ENCODE peak calls at places on chromosome 7, in four cellular contexts. J is iPS DF 6.9, S is neural progenitor cell, W is tibial nerve. Y is an unnamed sample. For H3K4me1, the result is how much of the 10 kb centered on the place peaks cover.

GRCh38 chr7:66202380-66202779 is 2.8 kb upstream of the TPST1 start:
- DNase-seq in J (no peak), S (no peak), W (no peak), Y (no peak)

GRCh38 chr7:36473454-36474282 is 84.0 kb downstream of the ANLN start:
- DNase-seq in J (no peak), S (peak), W (no peak), Y (no peak)

GRCh38 chr7:50696810-50697582 is 85.7 kb downstream of the GRB10 start:
- DNase-seq in J (no peak), S (peak), W (no peak), Y (no peak)

GRCh38 chr7:136957391-136957790 is 88.9 kb downstream of the CHRM2 start:
- DNase-seq in J (no peak), S (no peak), W (no peak), Y (no peak)

GRCh38 chr7:122468050-122468449 is 163.5 kb upstream of the FEZF1 start:
- DNase-seq in J (no peak), S (no peak), W (no peak), Y (no peak)

GRCh38 chr7:6409091-6409490 is 38.7 kb downstream of the DAGLB start:
- DNase-seq in J (no peak), S (no peak), W (no peak), Y (no peak)

GRCh38 chr7:86123476-86123875 is 520.2 kb upstream of the GRM3 start:
- DNase-seq in J (no peak), S (no peak), W (no peak), Y (no peak)

GRCh38 chr7:80721880-80722595 is 83.6 kb downstream of the CD36 start:
- DNase-seq in J (no peak), S (peak), W (no peak), Y (no peak)

GRCh38 chr7:23759556-23760391 is 49.8 kb downstream of the STK31 start:
- DNase-seq in J (no peak), S (no peak), W (no peak), Y (no peak)

GRCh38 chr7:45203947-45204445 is 46.4 kb downstream of the RAMP3 start:
- DNase-seq in J (no peak), S (no peak), W (no peak), Y (no peak)

GRCh38 chr7:17506601-17507000 is 208.1 kb downstream of the AHR start:
- DNase-seq in J (no peak), S (no peak), W (no peak), Y (no peak)

GRCh38 chr7:39644170-39644569 is 20.8 kb downstream of the RALA start:
- DNase-seq in J (no peak), S (no peak), W (no peak), Y (no peak)

GRCh38 chr7:94394399-94395140 is at the start of gene COL1A2:
- DNase-seq in J (no peak), S (peak), W (peak), Y (peak)

GRCh38 chr7:27124979-27125689 is 5.4 kb downstream of the HOXA4 start:
- DNase-seq in J (no peak), S (no peak), W (no peak), Y (no peak)

GRCh38 chr7:130910949-130911944 is 177.2 kb upstream of the KLF14 start:
- DNase-seq in J (peak), S (no peak), W (no peak), Y (no peak)

GRCh38 chr7:115133248-115133647 is 211.4 kb downstream of the MDFIC start:
- DNase-seq in J (no peak), S (no peak), W (no peak), Y (no peak)

GRCh38 chr7:57367171-57367570 is 82.8 kb upstream of the ZNF716 start:
- DNase-seq in J (no peak), S (no peak), W (no peak), Y (no peak)

GRCh38 chr7:95929710-95930295 is 157.4 kb downstream of the DYNC1I1 start:
- DNase-seq in J (no peak), S (no peak), W (no peak), Y (no peak)

GRCh38 chr7:83655951-83656556 is 7.1 kb upstream of the SEMA3E start:
- DNase-seq in J (no peak), S (peak), W (peak), Y (no peak)

GRCh38 chr7:30852360-30852709 is 59.3 kb upstream of the AQP1 start:
- DNase-seq in J (no peak), S (peak), W (no peak), Y (no peak)
- H3K4me1 ChIP-seq in J (under half), S (under half), W (under half), Y (under half)

GRCh38 chr7:129855234-129855673 is 97.5 kb downstream of the UBE2H start:
- DNase-seq in J (no peak), S (no peak), W (no peak), Y (no peak)
- H3K4me1 ChIP-seq in J (under half), S (under half), W (under half), Y (under half)

GRCh38 chr7:18573410-18574234 is 78.1 kb downstream of the HDAC9 start:
- DNase-seq in J (no peak), S (no peak), W (no peak), Y (no peak)

GRCh38 chr7:18574235-18574540 is 78.6 kb downstream of the HDAC9 start:
- DNase-seq in J (no peak), S (no peak), W (no peak), Y (no peak)

GRCh38 chr7:18570890-18571478 is 75.4 kb downstream of the HDAC9 start:
- DNase-seq in J (no peak), S (peak), W (no peak), Y (no peak)

GRCh38 chr7:18574676-18575075 is 79.1 kb downstream of the HDAC9 start:
- DNase-seq in J (no peak), S (no peak), W (no peak), Y (no peak)

DNA sequence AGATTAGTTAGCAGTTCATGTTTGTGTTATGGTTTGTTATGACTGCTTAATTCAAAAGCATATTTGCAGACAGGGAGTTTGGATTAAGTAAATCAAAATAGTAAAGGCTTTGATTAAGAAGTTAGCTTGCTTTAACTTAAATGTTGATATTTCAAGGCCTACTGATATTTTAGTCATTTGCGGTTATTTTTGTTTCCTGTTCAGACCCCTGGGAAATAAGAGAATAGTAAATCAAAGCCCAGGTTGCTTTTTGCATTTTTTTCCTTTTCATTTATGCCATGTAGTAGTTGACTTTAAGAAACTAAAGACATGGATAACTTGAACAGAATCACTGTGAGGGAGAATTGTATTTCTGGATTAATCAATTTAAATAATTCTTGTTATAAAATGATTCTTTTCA is 77.3 kb downstream of the HDAC9 start:
- DNase-seq in J (no peak), S (no peak), W (no peak), Y (no peak)
- H3K4me1 ChIP-seq in J (under half), S (under half), W (under half), Y (under half)

DNA sequence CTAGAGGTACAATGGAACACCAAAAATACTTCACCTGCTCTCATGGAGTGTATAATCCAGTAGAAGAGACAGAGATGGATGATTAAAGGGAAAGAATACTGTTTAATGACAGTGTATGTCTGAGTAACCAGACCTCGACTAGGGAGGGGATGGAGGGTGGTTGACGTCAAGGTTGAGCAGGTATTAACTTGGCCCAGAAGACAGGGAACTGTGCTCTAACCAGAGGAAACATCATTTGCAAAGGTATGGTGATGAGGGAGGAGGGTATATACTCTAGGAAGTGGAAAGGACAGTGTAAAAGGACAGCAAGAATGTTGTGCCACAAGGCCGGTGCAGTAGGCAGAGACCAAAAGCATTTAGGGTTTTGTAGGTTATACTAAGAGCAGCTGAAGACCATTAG is 2.9 kb downstream of the MIOS start:
- DNase-seq in J (no peak), S (no peak), W (no peak), Y (no peak)
- H3K4me1 ChIP-seq in J (under half), S (under half), W (under half), Y (under half)

GRCh38 chr7:100100420-100101015 is 679 bp downstream of the MCM7 start:
- DNase-seq in J (no peak), S (peak), W (peak), Y (peak)
- H3K4me1 ChIP-seq in J (under half), S (under half), W (under half), Y (under half)

Y was measured in breast epithelium.